ENCODE peak calls at places on chromosomes 4 and X, in six cellular contexts. One of them, this sample, is unnamed.

GRCh38 chr4:91958651-91959050 is 345.1 kb upstream of the GRID2 start:
- DNase-seq in tibial nerve: no peak
- DNase-seq in stomach: no peak
- DNase-seq in ovary: no peak
- DNase-seq in GM12878: no peak
- DNase-seq in H1: no peak
- DNase-seq in this sample: no peak

GRCh38 chr4:128338634-128339355 is 51.2 kb upstream of the PGRMC2 start:
- DNase-seq in tibial nerve: no peak
- DNase-seq in stomach: no peak
- DNase-seq in ovary: no peak
- DNase-seq in GM12878: no peak
- DNase-seq in H1: no peak
- DNase-seq in this sample: no peak

GRCh38 chrX:19127649-19128168 is 5.4 kb upstream of the ADGRG2 start:
- DNase-seq in tibial nerve: no peak
- DNase-seq in stomach: no peak
- DNase-seq in ovary: no peak
- DNase-seq in GM12878: no peak
- DNase-seq in H1: no peak
- DNase-seq in this sample: no peak

GRCh38 chrX:47235691-47236103 is 2.9 kb downstream of the USP11 start:
- DNase-seq in tibial nerve: no peak
- DNase-seq in stomach: no peak
- DNase-seq in ovary: no peak
- DNase-seq in GM12878: no peak
- DNase-seq in H1: no peak
- DNase-seq in this sample: no peak

GRCh38 chr4:81566076-81566663 is 94.5 kb upstream of the RASGEF1B start:
- DNase-seq in tibial nerve: no peak
- DNase-seq in stomach: no peak
- DNase-seq in ovary: no peak
- DNase-seq in GM12878: no peak
- DNase-seq in H1: no peak
- DNase-seq in this sample: no peak

GRCh38 chrX:78652971-78653822 is 5.9 kb downstream of the RTL3 start:
- DNase-seq in tibial nerve: no peak
- DNase-seq in stomach: no peak
- DNase-seq in ovary: no peak
- DNase-seq in GM12878: no peak
- DNase-seq in H1: no peak
- DNase-seq in this sample: no peak

GRCh38 chr4:677431-678293 is 3.3 kb downstream of the MYL5 start:
- DNase-seq in tibial nerve: no peak
- DNase-seq in stomach: peak; percentile 40
- DNase-seq in ovary: no peak
- DNase-seq in GM12878: no peak
- DNase-seq in H1: no peak
- DNase-seq in this sample: no peak

GRCh38 chr4:147864591-147864990 is 132.7 kb downstream of the ARHGAP10 start:
- DNase-seq in tibial nerve: no peak
- DNase-seq in stomach: no peak
- DNase-seq in ovary: no peak
- DNase-seq in GM12878: no peak
- DNase-seq in H1: no peak
- DNase-seq in this sample: no peak

GRCh38 chr4:10057023-10057395 is 35.7 kb upstream of the SLC2A9 start:
- DNase-seq in tibial nerve: no peak
- DNase-seq in stomach: no peak
- DNase-seq in ovary: no peak
- DNase-seq in GM12878: no peak
- DNase-seq in H1: peak; percentile 32
- DNase-seq in this sample: no peak

GRCh38 chr4:183256756-183257385 is 63.2 kb downstream of the CLDN22 start:
- DNase-seq in tibial nerve: no peak
- DNase-seq in stomach: peak; percentile 55
- DNase-seq in ovary: peak; percentile 66
- DNase-seq in GM12878: no peak
- DNase-seq in H1: peak; percentile 73
- DNase-seq in this sample: no peak

GRCh38 chr4:166324321-166324720 is 451.3 kb downstream of the TLL1 start:
- DNase-seq in tibial nerve: no peak
- DNase-seq in stomach: no peak
- DNase-seq in ovary: no peak
- DNase-seq in GM12878: no peak
- DNase-seq in H1: peak; percentile 63
- DNase-seq in this sample: no peak

GRCh38 chr4:34043131-34043530 is 2201.2 kb downstream of the ARAP2 start:
- DNase-seq in tibial nerve: no peak
- DNase-seq in stomach: no peak
- DNase-seq in ovary: no peak
- DNase-seq in GM12878: no peak
- DNase-seq in H1: no peak
- DNase-seq in this sample: no peak

GRCh38 chr4:30718889-30719252 is 1.3 kb upstream of the PCDH7 start:
- DNase-seq in tibial nerve: no peak
- DNase-seq in stomach: no peak
- DNase-seq in ovary: no peak
- DNase-seq in GM12878: no peak
- DNase-seq in H1: no peak
- DNase-seq in this sample: no peak

GRCh38 chrX:151982217-151982616 is 7.7 kb upstream of the GABRE start:
- DNase-seq in tibial nerve: no peak
- DNase-seq in stomach: no peak
- DNase-seq in ovary: no peak
- DNase-seq in GM12878: no peak
- DNase-seq in H1: no peak
- DNase-seq in this sample: no peak

GRCh38 chrX:132565273-132565672 is 76.4 kb upstream of the MBNL3 start:
- DNase-seq in tibial nerve: no peak
- DNase-seq in stomach: no peak
- DNase-seq in ovary: no peak
- DNase-seq in GM12878: no peak
- DNase-seq in H1: no peak
- DNase-seq in this sample: no peak

GRCh38 chr4:55396305-55397023 is 707 bp downstream of the TMEM165 start:
- DNase-seq in tibial nerve: no peak
- DNase-seq in stomach: peak; percentile 46
- DNase-seq in ovary: peak; percentile 64
- DNase-seq in GM12878: no peak
- DNase-seq in H1: peak; percentile 74
- DNase-seq in this sample: no peak

GRCh38 chr4:176641237-176641636 is 151.5 kb downstream of the VEGFC start:
- DNase-seq in tibial nerve: no peak
- DNase-seq in stomach: no peak
- DNase-seq in ovary: no peak
- DNase-seq in GM12878: no peak
- DNase-seq in H1: no peak
- DNase-seq in this sample: no peak

GRCh38 chr4:140568507-140569306 is at the start of gene UCP1:
- DNase-seq in tibial nerve: no peak
- DNase-seq in stomach: peak; percentile 35
- DNase-seq in ovary: no peak
- DNase-seq in GM12878: no peak
- DNase-seq in H1: peak; percentile 74
- DNase-seq in this sample: no peak

GRCh38 chr4:173498771-173499170 is 31.3 kb downstream of the HAND2 start:
- DNase-seq in tibial nerve: no peak
- DNase-seq in stomach: no peak
- DNase-seq in ovary: no peak
- DNase-seq in GM12878: no peak
- DNase-seq in H1: no peak
- DNase-seq in this sample: no peak

GRCh38 chrX:151902813-151903591 is 9.7 kb upstream of the MAGEA4 start:
- DNase-seq in tibial nerve: peak; percentile 12
- DNase-seq in stomach: no peak
- DNase-seq in ovary: no peak
- DNase-seq in GM12878: no peak
- DNase-seq in H1: no peak
- DNase-seq in this sample: no peak

GRCh38 chrX:83658731-83659130 is 150.6 kb downstream of the POU3F4 start:
- DNase-seq in tibial nerve: no peak
- DNase-seq in stomach: no peak
- DNase-seq in ovary: no peak
- DNase-seq in GM12878: no peak
- DNase-seq in H1: no peak
- DNase-seq in this sample: no peak

DNA sequence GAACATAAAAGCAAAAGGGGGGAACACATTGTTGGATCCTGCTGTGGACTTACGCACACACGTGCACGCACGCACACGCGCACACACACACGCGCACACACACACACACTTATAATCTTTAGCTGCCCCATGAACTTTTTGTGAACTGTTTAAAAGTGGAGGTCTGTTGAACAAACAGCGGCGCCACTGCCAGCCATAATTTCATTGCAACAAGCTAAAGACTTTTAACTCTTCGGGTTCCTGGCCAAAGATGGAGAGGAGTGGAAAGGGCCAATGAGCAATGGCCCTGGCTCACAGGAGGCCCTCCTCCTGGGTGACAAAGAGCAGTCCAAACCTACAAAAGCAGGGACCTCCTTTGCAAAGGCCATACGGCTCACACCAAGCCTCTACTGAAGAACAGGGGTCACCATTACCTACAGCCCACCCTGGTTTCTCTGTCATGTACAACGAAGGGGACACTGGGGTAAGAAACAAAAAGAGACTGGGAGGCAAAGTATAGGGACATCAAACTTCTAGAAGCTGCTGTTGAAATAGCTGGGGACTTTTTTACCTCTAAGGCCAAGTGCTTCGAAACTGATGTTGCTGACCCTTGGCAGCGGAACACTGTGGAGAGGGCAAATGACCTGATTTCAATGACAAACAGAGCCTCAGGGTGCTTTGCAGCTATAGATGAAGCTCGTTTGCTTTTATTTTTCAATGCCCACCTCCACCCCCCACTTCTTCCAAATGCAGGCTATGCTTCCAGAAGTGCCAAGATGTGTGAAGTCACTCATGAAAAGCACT is 16.7 kb downstream of the BCOR start:
- DNase-seq in tibial nerve: no peak
- DNase-seq in stomach: no peak
- DNase-seq in ovary: no peak
- DNase-seq in GM12878: no peak
- DNase-seq in H1: no peak
- DNase-seq in this sample: no peak
- H3K4me1 ChIP-seq in tibial nerve: no peaks in the 10 kb centered on the region
- H3K4me1 ChIP-seq in stomach: peaks cover 76% of the 10 kb centered on the region
- H3K4me1 ChIP-seq in ovary: peaks cover 5% of the 10 kb centered on the region
- H3K4me1 ChIP-seq in GM12878: no peaks in the 10 kb centered on the region
- H3K4me1 ChIP-seq in H1: peaks cover 12% of the 10 kb centered on the region
- H3K4me1 ChIP-seq in this sample: peaks cover 53% of the 10 kb centered on the region

DNA sequence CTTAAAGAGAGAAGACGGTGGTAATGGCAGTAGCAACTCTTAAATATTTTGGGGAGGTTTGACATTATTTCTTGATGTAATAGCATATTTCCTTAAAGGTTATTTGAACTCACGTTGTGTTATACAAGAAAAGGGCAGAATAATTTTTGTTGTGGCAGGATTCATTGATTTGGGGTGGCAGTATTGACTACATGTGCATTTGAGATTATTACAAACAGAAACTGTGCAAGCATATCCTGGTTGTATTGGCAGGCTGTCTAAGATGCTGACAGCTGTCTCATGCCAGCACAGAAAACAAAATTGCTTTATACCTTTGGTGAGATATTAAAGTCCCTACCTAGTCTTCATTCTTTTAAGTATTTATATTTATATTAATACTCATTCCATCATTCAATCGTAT is 300.7 kb upstream of the MAGEC2 start:
- DNase-seq in tibial nerve: no peak
- DNase-seq in stomach: no peak
- DNase-seq in ovary: no peak
- DNase-seq in GM12878: no peak
- DNase-seq in H1: no peak
- DNase-seq in this sample: no peak
- H3K27me3 ChIP-seq in tibial nerve: no peaks in the 10 kb centered on the region
- H3K27me3 ChIP-seq in stomach: no peaks in the 10 kb centered on the region
- H3K27me3 ChIP-seq in ovary: no peaks in the 10 kb centered on the region
- H3K27me3 ChIP-seq in GM12878: no peaks in the 10 kb centered on the region
- H3K27me3 ChIP-seq in H1: no peaks in the 10 kb centered on the region
- H3K27me3 ChIP-seq in this sample: no peaks in the 10 kb centered on the region

DNA sequence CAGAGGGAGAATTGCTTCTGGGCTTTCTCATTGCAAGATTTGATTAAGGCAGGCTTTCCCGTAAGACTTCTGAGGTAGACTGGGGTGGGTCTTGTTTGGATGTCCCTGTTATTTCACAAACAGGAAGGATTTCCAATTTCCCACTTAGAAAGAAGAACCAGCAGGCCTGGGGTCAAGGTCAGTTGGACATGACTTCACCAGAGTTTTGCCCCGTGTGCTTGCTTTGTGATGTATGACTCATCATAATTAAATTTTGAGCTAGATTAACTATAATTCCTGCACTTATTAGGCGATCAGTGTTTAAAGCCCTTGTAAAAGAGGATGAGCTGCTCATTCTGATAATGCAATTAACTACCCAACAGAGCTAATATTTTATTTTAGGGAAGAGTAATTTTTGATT is 32.8 kb upstream of the ARHGAP36 start:
- DNase-seq in tibial nerve: no peak
- DNase-seq in stomach: no peak
- DNase-seq in ovary: no peak
- DNase-seq in GM12878: no peak
- DNase-seq in H1: no peak
- DNase-seq in this sample: no peak
- TF ChIP-seq EP300 in tibial nerve: no peak
- TF ChIP-seq EP300 in stomach: no peak
- TF ChIP-seq EP300 in ovary: no peak
- TF ChIP-seq EP300 in GM12878: no peak
- TF ChIP-seq EP300 in H1: no peak
- TF ChIP-seq EP300 in this sample: no peak

GRCh38 chr4:7594013-7594412 is 159.3 kb upstream of the PSAPL1 start:
- DNase-seq in tibial nerve: no peak
- DNase-seq in stomach: no peak
- DNase-seq in ovary: no peak
- DNase-seq in GM12878: no peak
- DNase-seq in H1: peak; percentile 49
- DNase-seq in this sample: no peak
- H3K4me1 ChIP-seq in tibial nerve: no peaks in the 10 kb centered on the region
- H3K4me1 ChIP-seq in stomach: no peaks in the 10 kb centered on the region
- H3K4me1 ChIP-seq in ovary: no peaks in the 10 kb centered on the region
- H3K4me1 ChIP-seq in GM12878: no peaks in the 10 kb centered on the region
- H3K4me1 ChIP-seq in H1: no peaks in the 10 kb centered on the region
- H3K4me1 ChIP-seq in this sample: no peaks in the 10 kb centered on the region